ENCODE peak calls at places on chromosome 17, in nine cellular contexts. O is AG10803, G is prostate gland, P is mammary epithelial cell, C is AG04450, V is heart right ventricle, L is WERI-Rb-1, N is tibial nerve, J is uterus. K is an unnamed sample.

GRCh38 chr17:69954241-69954933 is 120.6 kb upstream of the KCNJ16 start:
- DNase-seq in C (no peak), O (no peak), V (no peak), G (no peak), N (no peak), J (no peak), P (peak; percentile 3), L (no peak), K (no peak)

GRCh38 chr17:9924735-9925191 is 19.7 kb upstream of the RCVRN start:
- DNase-seq in G (peak; percentile 42), J (no peak), C (peak; percentile 21), P (peak; percentile 56), L (peak; percentile 57), N (no peak), O (peak; percentile 64), V (no peak), K (no peak)

GRCh38 chr17:2931901-2932300 is 131.5 kb downstream of the OR1D5 start:
- DNase-seq in C (no peak), P (no peak), V (no peak), J (no peak), G (no peak), N (no peak), O (no peak), L (peak; percentile 69), K (no peak)

GRCh38 chr17:81233811-81234505 is 4.9 kb downstream of the TEPSIN start:
- DNase-seq in G (no peak), V (no peak), J (no peak), N (no peak), P (no peak), C (no peak), L (no peak), O (no peak), K (no peak)

GRCh38 chr17:35879748-35880654 is at the start of gene CCL5:
- DNase-seq in J (no peak), C (no peak), V (no peak), O (no peak), N (no peak), L (no peak), G (no peak), P (peak; percentile 49), K (no peak)

GRCh38 chr17:55607736-55608341 is 96.6 kb upstream of the SMIM36 start:
- DNase-seq in G (peak; percentile 96), N (peak; percentile 30), P (no peak), V (peak; percentile 50), J (peak; percentile 75), L (peak; percentile 26), O (no peak), C (peak; percentile 57), K (peak; percentile 66)

GRCh38 chr17:35390663-35391062 is 17.2 kb upstream of the SLFN11 start:
- DNase-seq in V (no peak), L (no peak), J (no peak), C (no peak), G (no peak), P (no peak), O (no peak), N (no peak), K (no peak)

GRCh38 chr17:82449883-82450356 is 632 bp downstream of the CYBC1 start:
- DNase-seq in V (no peak), J (no peak), N (no peak), L (no peak), P (no peak), G (no peak), O (no peak), C (no peak), K (no peak)

GRCh38 chr17:38619451-38619795 is 13.7 kb upstream of the SRCIN1 start:
- DNase-seq in N (no peak), O (no peak), G (no peak), P (no peak), L (no peak), V (no peak), J (no peak), C (no peak), K (no peak)

GRCh38 chr17:19978206-19978802 is 676 bp upstream of the AKAP10 start:
- DNase-seq in P (no peak), L (no peak), O (peak; percentile 3), N (no peak), G (peak; percentile 16), C (no peak), J (no peak), V (no peak), K (no peak)

GRCh38 chr17:63550816-63551639 is 751 bp downstream of the DCAF7 start:
- DNase-seq in L (peak; percentile 70), N (no peak), C (no peak), J (no peak), G (no peak), P (peak; percentile 33), V (no peak), O (peak; percentile 7), K (no peak)

GRCh38 chr17:73528679-73529078 is 115.6 kb downstream of the SDK2 start:
- DNase-seq in V (no peak), J (no peak), C (no peak), L (no peak), P (no peak), N (no peak), G (no peak), O (no peak), K (no peak)

GRCh38 chr17:14803781-14804180 is 461.3 kb downstream of the PMP22 start:
- DNase-seq in C (no peak), G (no peak), P (no peak), J (no peak), O (peak; percentile 78), L (no peak), V (no peak), N (no peak), K (no peak)

GRCh38 chr17:55416000-55416399 is 5.6 kb downstream of the MMD start:
- DNase-seq in J (no peak), P (no peak), N (no peak), G (no peak), V (no peak), C (no peak), L (no peak), O (no peak), K (no peak)

GRCh38 chr17:10294162-10294561 is 78.6 kb downstream of the MYH13 start:
- DNase-seq in O (no peak), V (no peak), G (no peak), L (no peak), J (no peak), P (no peak), N (no peak), C (no peak), K (no peak)

GRCh38 chr17:79992657-79993389 is 42.8 kb downstream of the TBC1D16 start:
- DNase-seq in O (no peak), P (no peak), L (no peak), N (no peak), V (no peak), C (no peak), G (no peak), J (no peak), K (no peak)
- TF ChIP-seq CTCF in O (no peak), P (no peak), L (no peak), N (no peak), V (no peak), C (no peak), G (no peak), J (no peak), K (no peak)

GRCh38 chr17:65455972-65456343 is 105.5 kb downstream of the AXIN2 start:
- DNase-seq in L (peak; percentile 11), J (no peak), C (no peak), O (peak; percentile 17), G (peak; percentile 18), N (no peak), P (no peak), V (peak; percentile 21), K (no peak)
- H3K4me3 ChIP-seq in L (no peak overlapping the region), J (no peak overlapping the region), C (no peak overlapping the region), O (no peak overlapping the region), G (no peak overlapping the region), N (no peak overlapping the region), P (no peak overlapping the region), V (no peak overlapping the region), K (no peak overlapping the region)

GRCh38 chr17:58215685-58216084 is 3.4 kb downstream of the MKS1 start:
- DNase-seq in N (no peak), C (no peak), O (no peak), V (no peak), P (no peak), J (no peak), L (peak; percentile 42), G (no peak), K (no peak)
- TF ChIP-seq CTCF in N (no peak), C (no peak), O (no peak), V (no peak), P (no peak), J (no peak), L (peak; percentile 38), G (no peak), K (peak; percentile 5)

GRCh38 chr17:49748223-49748622 is 15.7 kb downstream of the FAM117A start:
- DNase-seq in P (no peak), C (no peak), V (no peak), N (no peak), L (no peak), G (no peak), J (no peak), O (no peak), K (no peak)
- H3K4me3 ChIP-seq in P (no peak overlapping the region), C (no peak overlapping the region), V (no peak overlapping the region), N (no peak overlapping the region), L (no peak overlapping the region), G (no peak overlapping the region), J (no peak overlapping the region), O (no peak overlapping the region), K (no peak overlapping the region)

GRCh38 chr17:27677191-27677590 is 46.2 kb downstream of the LGALS9 start:
- DNase-seq in V (no peak), J (no peak), N (no peak), O (no peak), C (no peak), G (no peak), P (no peak), L (no peak), K (no peak)
- TF ChIP-seq CTCF in V (no peak), J (no peak), N (no peak), O (no peak), C (no peak), G (no peak), P (no peak), L (no peak), K (no peak)

GRCh38 chr17:16002708-16003265 is 3.2 kb downstream of the TTC19 start:
- DNase-seq in V (no peak), G (no peak), J (no peak), N (no peak), C (no peak), L (no peak), P (no peak), O (no peak), K (no peak)
- H3K4me3 ChIP-seq in V (no peak overlapping the region), G (no peak overlapping the region), J (no peak overlapping the region), N (no peak overlapping the region), C (no peak overlapping the region), L (no peak overlapping the region), P (no peak overlapping the region), O (no peak overlapping the region), K (no peak overlapping the region)

GRCh38 chr17:7897773-7898172 is 9.2 kb downstream of the CHD3 start:
- DNase-seq in V (no peak), L (no peak), C (no peak), G (no peak), O (peak; percentile 66), J (no peak), P (peak; percentile 31), N (no peak), K (no peak)
- TF ChIP-seq CTCF in V (peak; percentile 20), L (no peak), C (peak; percentile 70), G (peak; percentile 56), O (peak; percentile 59), J (peak; percentile 69), P (peak; percentile 51), N (peak; percentile 74), K (peak; percentile 38)

GRCh38 chr17:43790311-43790940 is 10.2 kb downstream of the CFAP97D1 start:
- DNase-seq in N (no peak), L (no peak), J (no peak), O (no peak), C (no peak), G (peak; percentile 39), P (peak; percentile 74), V (no peak), K (no peak)
- H3K4me3 ChIP-seq in N (no peak overlapping the region), L (no peak overlapping the region), J (no peak overlapping the region), O (no peak overlapping the region), C (no peak overlapping the region), G (no peak overlapping the region), P (no peak overlapping the region), V (no peak overlapping the region), K (no peak overlapping the region)

K was measured in HFF-Myc.